ENCODE peak calls at places on chromosomes 13 and 19, in eight cellular contexts. K is CD8-positive, alpha-beta memory T cell; A is HS-5; H is progenitor cell of endocrine pancreas; D is posterior vena cava; T is A549; F is GM23248; V is fibroblast of mammary gland. R is an unnamed sample.
A peak's percentile ranks its signal among the peaks of the same experiment; 100 is the strongest.

GRCh38 chr13:46530084-46530935 is 22.7 kb upstream of the LRCH1 start:
- DNase-seq in K (no peak), A (no peak), H (no peak), D (no peak), T (no peak), F (peak; percentile 67), V (peak; percentile 55), R (no peak)

GRCh38 chr19:38024991-38025716 is 118.1 kb downstream of the SIPA1L3 start:
- DNase-seq in K (no peak), A (no peak), H (no peak), D (peak; percentile 44), T (no peak), F (no peak), V (no peak), R (no peak)

GRCh38 chr13:34570954-34571353 is 371.1 kb upstream of the NBEA start:
- DNase-seq in K (no peak), A (no peak), H (no peak), D (no peak), T (no peak), F (no peak), V (no peak), R (no peak)

GRCh38 chr13:44058586-44059238 is 179.0 kb downstream of the LACC1 start:
- DNase-seq in K (no peak), A (no peak), H (no peak), D (no peak), T (no peak), F (no peak), V (no peak), R (no peak)

GRCh38 chr19:8506402-8506957 is 4.0 kb upstream of the PRAM1 start:
- DNase-seq in K (no peak), A (no peak), H (no peak), D (no peak), T (peak; percentile 43), F (no peak), V (no peak), R (no peak)

GRCh38 chr19:16588089-16588823 is 16.0 kb upstream of the SLC35E1 start:
- DNase-seq in K (peak; percentile 45), A (no peak), H (no peak), D (no peak), T (no peak), F (no peak), V (peak; percentile 59), R (no peak)

GRCh38 chr13:86974251-86974994 is 696.7 kb upstream of the SLITRK5 start:
- DNase-seq in K (no peak), A (no peak), H (no peak), D (peak; percentile 68), T (no peak), F (no peak), V (no peak), R (no peak)

GRCh38 chr13:113046883-113047244 is 58.7 kb upstream of the F7 start:
- DNase-seq in K (no peak), A (no peak), H (no peak), D (peak; percentile 29), T (no peak), F (no peak), V (no peak), R (no peak)

GRCh38 chr13:95296326-95296939 is 4.8 kb downstream of the ABCC4 start:
- DNase-seq in K (no peak), A (no peak), H (peak; percentile 33), D (peak; percentile 60), T (peak; percentile 49), F (peak; percentile 39), V (no peak), R (no peak)

GRCh38 chr19:30649934-30650614 is 277.9 kb downstream of the ZNF536 start:
- DNase-seq in K (no peak), A (peak; percentile 16), H (no peak), D (no peak), T (peak; percentile 87), F (peak; percentile 70), V (peak; percentile 58), R (peak; percentile 66)

GRCh38 chr19:42303101-42303464 is 659 bp upstream of the PAFAH1B3 start:
- DNase-seq in K (no peak), A (no peak), H (no peak), D (no peak), T (no peak), F (no peak), V (no peak), R (no peak)

GRCh38 chr13:113113846-113114271 is 8.3 kb downstream of the F7 start:
- DNase-seq in K (no peak), A (no peak), H (peak; percentile 8), D (peak; percentile 48), T (no peak), F (no peak), V (no peak), R (peak; percentile 18)

R was measured in sciatic nerve.